ENCODE peak calls at places on chromosomes 7 and 10, in nine cellular contexts. E is A549, Z is uterus, T is breast epithelium, J is body of pancreas, X is stomach, I is adrenal gland, K is ovary, H is heart left ventricle. C is an unnamed sample. For H3K4me1, the result is how much of the 10 kb centered on the place peaks cover.

GRCh38 chr7:25846722-25847121 is 305.3 kb upstream of the NFE2L3 start:
- DNase-seq in E (no peak), Z (peak), T (peak), J (peak), X (peak), I (peak), K (peak), H (peak), C (peak)

GRCh38 chr10:74753295-74754211 is 72.8 kb upstream of the KAT6B start:
- DNase-seq in E (no peak), Z (peak), T (no peak), J (peak), X (peak), I (peak), K (peak), H (no peak), C (peak)

GRCh38 chr7:114703677-114704076 is 218.2 kb upstream of the MDFIC start:
- DNase-seq in E (no peak), Z (no peak), T (no peak), J (no peak), X (no peak), I (peak), K (no peak), H (no peak), C (no peak)

GRCh38 chr10:77313066-77313750 is 324.4 kb downstream of the KCNMA1 start:
- DNase-seq in E (no peak), Z (no peak), T (no peak), J (no peak), X (no peak), I (no peak), K (no peak), H (no peak), C (no peak)

GRCh38 chr7:136056827-136057226 is 79.7 kb upstream of the MTPN start:
- DNase-seq in E (no peak), Z (no peak), T (no peak), J (no peak), X (no peak), I (no peak), K (no peak), H (no peak), C (no peak)

GRCh38 chr7:141754939-141755338 is 9.0 kb upstream of the TAS2R3 start:
- DNase-seq in E (no peak), Z (no peak), T (no peak), J (no peak), X (no peak), I (no peak), K (no peak), H (no peak), C (no peak)

GRCh38 chr7:16026253-16027020 is 340.0 kb upstream of the MEOX2 start:
- DNase-seq in E (no peak), Z (no peak), T (no peak), J (no peak), X (no peak), I (no peak), K (no peak), H (peak), C (no peak)

GRCh38 chr7:37028909-37029440 is 304.7 kb upstream of the AOAH start:
- DNase-seq in E (no peak), Z (no peak), T (no peak), J (no peak), X (no peak), I (no peak), K (no peak), H (no peak), C (no peak)

GRCh38 chr10:88117227-88117626 is 253.8 kb downstream of the PTEN start:
- DNase-seq in E (no peak), Z (no peak), T (no peak), J (no peak), X (no peak), I (no peak), K (no peak), H (no peak), C (no peak)

GRCh38 chr10:74542077-74542476 is 284.3 kb upstream of the KAT6B start:
- DNase-seq in E (no peak), Z (no peak), T (no peak), J (no peak), X (no peak), I (peak), K (peak), H (no peak), C (no peak)

GRCh38 chr7:101824440-101824839 is 7.0 kb downstream of the CUX1 start:
- DNase-seq in E (no peak), Z (no peak), T (no peak), J (no peak), X (no peak), I (no peak), K (no peak), H (no peak), C (no peak)

GRCh38 chr10:3323865-3324498 is 151.4 kb upstream of the PITRM1 start:
- DNase-seq in E (no peak), Z (peak), T (no peak), J (no peak), X (no peak), I (no peak), K (no peak), H (peak), C (no peak)

GRCh38 chr10:17006631-17007161 is 122.9 kb downstream of the CUBN start:
- DNase-seq in E (no peak), Z (no peak), T (no peak), J (no peak), X (no peak), I (peak), K (peak), H (peak), C (peak)

GRCh38 chr7:144256112-144256511 is 8.5 kb downstream of the OR2A7 start:
- DNase-seq in E (no peak), Z (no peak), T (no peak), J (no peak), X (no peak), I (no peak), K (no peak), H (no peak), C (no peak)

GRCh38 chr7:117616694-117617093 is 136.9 kb downstream of the CFTR start:
- DNase-seq in E (peak), Z (no peak), T (no peak), J (no peak), X (no peak), I (no peak), K (no peak), H (no peak), C (no peak)

GRCh38 chr10:131947631-131948347 is 33.9 kb downstream of the BNIP3 start:
- DNase-seq in E (no peak), Z (no peak), T (no peak), J (peak), X (no peak), I (no peak), K (no peak), H (no peak), C (no peak)

GRCh38 chr7:46123-46829 is 146.1 kb upstream of the FAM20C start:
- DNase-seq in E (no peak), Z (peak), T (peak), J (no peak), X (no peak), I (peak), K (peak), H (no peak), C (peak)

GRCh38 chr10:85791846-85792532 is 574.6 kb downstream of the GRID1 start:
- DNase-seq in E (no peak), Z (no peak), T (no peak), J (no peak), X (no peak), I (no peak), K (no peak), H (no peak), C (no peak)

GRCh38 chr10:98383869-98384268 is 31.1 kb downstream of the PYROXD2 start:
- DNase-seq in E (no peak), Z (no peak), T (no peak), J (no peak), X (no peak), I (no peak), K (no peak), H (no peak), C (no peak)

GRCh38 chr10:87675396-87676376 is 16.0 kb downstream of the PAPSS2 start:
- DNase-seq in E (no peak), Z (no peak), T (no peak), J (no peak), X (no peak), I (no peak), K (no peak), H (no peak), C (no peak)

GRCh38 chr7:83413831-83414230 is 235.1 kb downstream of the SEMA3E start:
- DNase-seq in E (no peak), Z (no peak), T (no peak), J (no peak), X (no peak), I (no peak), K (no peak), H (no peak), C (no peak)

GRCh38 chr7:114791771-114792170 is 130.1 kb upstream of the MDFIC start:
- DNase-seq in E (no peak), Z (no peak), T (no peak), J (no peak), X (no peak), I (no peak), K (no peak), H (no peak), C (no peak)

GRCh38 chr7:114949227-114949626 is 27.3 kb downstream of the MDFIC start:
- DNase-seq in E (no peak), Z (no peak), T (no peak), J (no peak), X (no peak), I (no peak), K (no peak), H (no peak), C (no peak)

GRCh38 chr7:3245721-3246120 is 55.3 kb upstream of the SDK1 start:
- DNase-seq in E (no peak), Z (no peak), T (no peak), J (no peak), X (no peak), I (no peak), K (no peak), H (no peak), C (no peak)

GRCh38 chr10:3775671-3776551 is 9.1 kb downstream of the KLF6 start:
- DNase-seq in E (no peak), Z (no peak), T (peak), J (no peak), X (no peak), I (peak), K (no peak), H (no peak), C (no peak)

GRCh38 chr7:46814516-46815250 is 767.2 kb downstream of the TNS3 start:
- DNase-seq in E (no peak), Z (no peak), T (no peak), J (no peak), X (no peak), I (no peak), K (no peak), H (no peak), C (no peak)

GRCh38 chr7:12089951-12090756 is 120.9 kb upstream of the TMEM106B start:
- DNase-seq in E (no peak), Z (no peak), T (no peak), J (no peak), X (no peak), I (no peak), K (no peak), H (no peak), C (no peak)

GRCh38 chr7:35991511-35992232 is 161.4 kb upstream of the EEPD1 start:
- DNase-seq in E (no peak), Z (no peak), T (no peak), J (no peak), X (no peak), I (no peak), K (no peak), H (no peak), C (no peak)

GRCh38 chr10:63562857-63563256 is 41.7 kb downstream of the REEP3 start:
- DNase-seq in E (no peak), Z (no peak), T (no peak), J (no peak), X (no peak), I (no peak), K (no peak), H (no peak), C (no peak)

GRCh38 chr10:95560288-95561199 is 627 bp downstream of the SORBS1 start:
- DNase-seq in E (peak), Z (peak), T (peak), J (peak), X (peak), I (peak), K (peak), H (peak), C (peak)

GRCh38 chr10:95558593-95559320 is 2.4 kb downstream of the SORBS1 start:
- DNase-seq in E (no peak), Z (no peak), T (no peak), J (no peak), X (no peak), I (no peak), K (no peak), H (no peak), C (no peak)

GRCh38 chr10:95562326-95562725 is 1.2 kb upstream of the SORBS1 start:
- DNase-seq in E (no peak), Z (no peak), T (no peak), J (no peak), X (no peak), I (no peak), K (no peak), H (no peak), C (no peak)

GRCh38 chr10:95559466-95559865 is 1.7 kb downstream of the SORBS1 start:
- DNase-seq in E (no peak), Z (peak), T (no peak), J (no peak), X (no peak), I (no peak), K (peak), H (no peak), C (no peak)

DNA sequence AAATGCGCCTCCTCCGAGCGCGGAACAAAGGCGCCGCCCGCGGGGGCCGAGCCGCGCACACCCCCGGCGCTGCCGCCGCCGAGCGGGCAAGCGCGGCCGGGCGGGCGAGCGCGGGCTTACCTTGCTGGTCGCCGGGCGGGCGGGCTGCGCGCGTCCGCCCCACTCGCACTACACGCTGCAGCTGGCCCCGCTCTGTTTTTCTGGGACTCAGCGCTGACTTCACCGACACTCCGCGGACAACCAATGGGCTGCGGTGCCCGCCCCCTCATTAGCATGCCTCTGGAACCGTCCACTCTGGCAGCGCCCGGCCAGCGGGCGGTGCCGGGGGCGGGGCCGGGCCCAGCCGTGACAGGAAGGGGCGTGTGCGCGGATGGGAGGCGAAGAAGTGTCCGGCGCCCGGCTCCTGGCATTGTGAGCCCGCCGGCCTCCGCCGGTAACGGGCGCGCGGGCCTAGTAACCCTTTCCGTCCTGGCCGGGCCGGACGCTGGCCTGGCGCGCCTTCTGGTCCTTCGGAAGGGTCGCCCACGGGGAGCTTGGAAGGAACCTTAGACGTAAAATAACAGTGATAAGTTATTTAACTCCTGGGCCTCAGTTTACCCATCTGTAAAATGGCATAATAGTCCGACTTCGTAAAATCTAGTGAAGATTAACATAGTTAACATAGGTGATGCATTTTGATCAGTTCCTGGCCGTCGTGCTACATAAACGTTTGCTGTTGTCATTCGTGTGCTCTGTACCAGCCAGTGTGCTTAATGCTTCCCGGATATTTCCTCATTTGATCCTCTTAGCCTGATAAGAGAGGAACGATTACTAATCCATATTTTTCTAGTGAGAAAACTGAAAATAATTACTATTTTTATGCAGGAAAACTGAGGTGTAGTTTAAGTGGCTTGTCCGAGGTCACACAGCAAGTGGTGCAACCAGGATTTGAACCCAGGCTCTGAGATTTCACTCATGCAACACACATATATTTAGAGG is at the start of gene SORBS1:
- DNase-seq in E (peak), Z (peak), T (peak), J (peak), X (peak), I (peak), K (peak), H (peak), C (peak)
- TF ChIP-seq POLR2A in E (peak), Z (peak), T (no peak), J (peak), X (no peak), I (peak), K (peak), H (peak), C (peak)

GRCh38 chr7:107057474-107057833 is 12.9 kb downstream of the PRKAR2B start:
- DNase-seq in E (no peak), Z (no peak), T (no peak), J (no peak), X (no peak), I (no peak), K (no peak), H (no peak), C (no peak)

GRCh38 chr7:107051376-107051775 is 6.9 kb downstream of the PRKAR2B start:
- DNase-seq in E (no peak), Z (no peak), T (no peak), J (no peak), X (no peak), I (no peak), K (no peak), H (no peak), C (no peak)

GRCh38 chr7:107059468-107059867 is 15.0 kb downstream of the PRKAR2B start:
- DNase-seq in E (no peak), Z (no peak), T (no peak), J (no peak), X (no peak), I (no peak), K (no peak), H (no peak), C (no peak)

GRCh38 chr7:107056728-107057473 is 12.4 kb downstream of the PRKAR2B start:
- DNase-seq in E (no peak), Z (no peak), T (no peak), J (no peak), X (no peak), I (no peak), K (no peak), H (no peak), C (no peak)
- H3K4me3 ChIP-seq in E (no peak), Z (no peak), T (no peak), J (no peak), X (no peak), I (no peak), K (no peak), H (no peak), C (no peak)

GRCh38 chr7:100111914-100112313 is 7.2 kb downstream of the TAF6 start:
- DNase-seq in E (no peak), Z (no peak), T (no peak), J (no peak), X (no peak), I (no peak), K (no peak), H (no peak), C (no peak)
- H3K4me1 ChIP-seq in E (under half), Z (under half), T (under half), J (under half), X (under half), I (under half), K (under half), H (under half), C (under half)

DNA sequence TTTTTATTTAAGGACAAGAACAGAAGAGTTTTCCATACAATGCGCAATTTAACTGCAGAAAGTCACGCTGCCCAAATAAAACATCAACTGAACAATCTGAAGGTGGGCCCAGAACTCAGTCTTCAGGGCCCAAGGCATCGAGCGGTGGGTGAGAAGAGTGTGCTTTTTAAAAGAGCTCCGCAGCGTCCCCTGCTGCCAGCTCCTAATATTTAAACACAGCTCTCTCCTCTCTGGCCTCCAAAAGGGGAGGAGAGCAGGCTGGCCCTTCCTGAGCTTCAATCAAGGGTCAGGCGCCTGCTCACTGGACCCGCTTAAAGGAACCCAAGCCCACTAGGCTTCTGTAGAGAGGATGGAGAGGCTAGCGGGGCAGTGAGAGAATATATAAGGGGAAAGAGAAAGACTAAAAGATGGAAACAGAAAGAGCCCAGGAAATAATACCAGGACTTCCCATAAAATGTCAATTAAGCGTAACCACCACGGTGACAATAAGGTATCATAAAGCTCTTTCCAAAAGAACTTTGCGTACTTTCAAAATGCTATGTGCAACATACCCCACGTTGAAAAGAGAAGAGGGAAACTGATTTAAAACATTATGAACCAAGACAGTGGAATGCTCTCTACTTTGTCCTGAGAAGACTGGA is 2.8 kb downstream of the FAM53B start:
- DNase-seq in E (peak), Z (peak), T (peak), J (peak), X (peak), I (peak), K (peak), H (peak), C (peak)
- TF ChIP-seq POLR2A in E (no peak), Z (peak), T (no peak), J (no peak), X (no peak), I (peak), K (no peak), H (no peak), C (peak)

DNA sequence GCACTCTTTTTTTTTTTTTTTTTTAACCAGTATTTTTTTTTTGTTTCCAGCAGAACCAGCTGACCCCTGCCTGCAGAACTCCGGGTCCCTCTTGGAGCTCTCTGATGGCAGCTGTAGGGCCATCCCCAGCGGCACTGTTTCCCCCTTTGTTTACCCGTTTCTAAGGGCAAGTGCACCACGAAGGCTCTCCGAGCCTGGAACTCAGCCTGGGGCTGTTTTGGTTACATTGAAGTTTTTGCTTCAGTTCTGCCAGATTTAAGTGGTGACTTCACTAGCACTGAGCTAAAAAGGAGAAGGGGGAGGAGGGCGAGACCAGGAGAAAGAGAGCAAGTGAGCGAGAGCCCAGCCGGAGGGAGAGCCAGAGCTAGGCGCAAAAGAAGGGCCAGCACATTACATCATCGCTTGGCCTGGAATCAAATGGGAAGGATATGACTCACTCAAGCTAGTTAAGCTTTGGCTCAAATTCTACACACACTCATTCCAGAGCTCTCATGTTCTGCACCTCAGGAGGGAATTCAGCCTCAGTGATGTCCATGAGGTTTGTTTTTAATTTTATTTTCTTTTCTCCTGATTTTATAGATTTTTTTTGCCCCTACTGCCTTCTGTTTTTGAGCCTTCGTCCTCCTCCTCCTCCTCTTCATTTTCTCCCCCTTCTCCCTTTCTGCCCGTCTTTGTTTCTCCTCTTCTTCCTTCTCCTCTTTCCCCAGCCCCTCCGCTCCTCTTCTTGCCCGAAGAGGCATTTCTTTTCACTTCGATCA is 272.3 kb downstream of the TRIL start:
- DNase-seq in E (peak), Z (peak), T (peak), J (peak), X (peak), I (peak), K (peak), H (peak), C (peak)
- H3K4me3 ChIP-seq in E (peak), Z (peak), T (peak), J (peak), X (peak), I (peak), K (peak), H (peak), C (peak)

GRCh38 chr10:124104011-124104627 is 10.7 kb upstream of the CHST15 start:
- DNase-seq in E (no peak), Z (no peak), T (no peak), J (no peak), X (no peak), I (no peak), K (peak), H (no peak), C (no peak)
- H3K4me1 ChIP-seq in E (under half), Z (under half), T (under half), J (under half), X (under half), I (under half), K (under half), H (under half), C (under half)